ENCODE peak calls at places on chromosomes 2 and 18, in nine cellular contexts. Y, D, N, L, V, X, Q, H and S are unnamed samples.

GRCh38 chr2:43082111-43082877 is 144.1 kb downstream of the ZFP36L2 start:
- DNase-seq in Y (peak), D (no peak), N (no peak), L (peak), V (peak), X (no peak), Q (peak), H (no peak), S (no peak)

GRCh38 chr18:55651236-55651635 is 63.2 kb upstream of the TCF4 start:
- DNase-seq in Y (no peak), D (no peak), N (no peak), L (no peak), V (no peak), X (no peak), Q (no peak), H (no peak), S (no peak)

GRCh38 chr18:34039194-34039593 is 185.5 kb downstream of the NOL4 start:
- DNase-seq in Y (no peak), D (no peak), N (peak), L (no peak), V (no peak), X (no peak), Q (no peak), H (no peak), S (no peak)

GRCh38 chr2:168912466-168913170 is 11.5 kb downstream of the G6PC2 start:
- DNase-seq in Y (no peak), D (no peak), N (no peak), L (no peak), V (no peak), X (no peak), Q (peak), H (no peak), S (peak)

GRCh38 chr2:105649534-105649933 is 95.2 kb upstream of the NCK2 start:
- DNase-seq in Y (no peak), D (no peak), N (no peak), L (no peak), V (no peak), X (no peak), Q (no peak), H (no peak), S (no peak)

GRCh38 chr2:109663721-109664120 is 49.6 kb downstream of the SOWAHC start:
- DNase-seq in Y (peak), D (no peak), N (no peak), L (peak), V (no peak), X (peak), Q (peak), H (no peak), S (no peak)

GRCh38 chr2:69104281-69104680 is 91.3 kb downstream of the ANTXR1 start:
- DNase-seq in Y (no peak), D (no peak), N (no peak), L (no peak), V (no peak), X (no peak), Q (no peak), H (no peak), S (no peak)

GRCh38 chr2:195820373-195820772 is 163.3 kb downstream of the SLC39A10 start:
- DNase-seq in Y (no peak), D (no peak), N (no peak), L (peak), V (peak), X (no peak), Q (peak), H (no peak), S (no peak)

GRCh38 chr2:97966545-97967215 is 29.1 kb downstream of the TMEM131 start:
- DNase-seq in Y (no peak), D (no peak), N (no peak), L (peak), V (no peak), X (no peak), Q (peak), H (no peak), S (no peak)

GRCh38 chr2:71671203-71671602 is 217.8 kb downstream of the DYSF start:
- DNase-seq in Y (no peak), D (no peak), N (no peak), L (no peak), V (no peak), X (no peak), Q (no peak), H (no peak), S (no peak)

GRCh38 chr2:111676423-111676822 is 207.6 kb downstream of the ANAPC1 start:
- DNase-seq in Y (no peak), D (no peak), N (no peak), L (no peak), V (no peak), X (no peak), Q (peak), H (no peak), S (no peak)

GRCh38 chr2:52269696-52270485 is 1238.0 kb upstream of the NRXN1 start:
- DNase-seq in Y (no peak), D (no peak), N (no peak), L (no peak), V (no peak), X (no peak), Q (peak), H (no peak), S (no peak)

GRCh38 chr2:217685255-217685605 is 317.6 kb downstream of the TNS1 start:
- DNase-seq in Y (peak), D (no peak), N (no peak), L (peak), V (peak), X (peak), Q (peak), H (no peak), S (no peak)

GRCh38 chr2:47300609-47301276 is 102.2 kb upstream of the MSH2 start:
- DNase-seq in Y (no peak), D (no peak), N (peak), L (no peak), V (no peak), X (no peak), Q (no peak), H (no peak), S (no peak)

GRCh38 chr18:41703744-41704530 is 251.1 kb upstream of the PIK3C3 start:
- DNase-seq in Y (no peak), D (no peak), N (no peak), L (no peak), V (no peak), X (no peak), Q (peak), H (no peak), S (no peak)

GRCh38 chr2:231923951-231924888 is 2.0 kb downstream of the NPPC start:
- DNase-seq in Y (no peak), D (no peak), N (no peak), L (no peak), V (no peak), X (peak), Q (no peak), H (no peak), S (no peak)